ENCODE peak calls at places on chromosomes 3 and 15, in four cellular contexts. Y is testis, I is psoas muscle, S is adrenal gland. E is an unnamed sample.

GRCh38 chr3:150194957-150195356 is 213.1 kb upstream of the TSC22D2 start:
- DNase-seq in Y (no peak), I (no peak), S (no peak), E (no peak)

GRCh38 chr3:60603860-60604259 is 647.4 kb downstream of the FHIT start:
- DNase-seq in Y (no peak), I (no peak), S (no peak), E (no peak)

GRCh38 chr3:100159564-100160153 is 45.4 kb upstream of the FILIP1L start:
- DNase-seq in Y (no peak), I (no peak), S (no peak), E (no peak)

GRCh38 chr3:141795719-141796435 is 32.7 kb downstream of the GRK7 start:
- DNase-seq in Y (peak), I (peak), S (peak), E (peak)

GRCh38 chr3:145648396-145648795 is 512.6 kb downstream of the PLOD2 start:
- DNase-seq in Y (no peak), I (no peak), S (no peak), E (no peak)

GRCh38 chr3:169665264-169666078 is 2.0 kb upstream of the MECOM start:
- DNase-seq in Y (no peak), I (no peak), S (no peak), E (no peak)

GRCh38 chr15:62506217-62506805 is 341.2 kb upstream of the C2CD4B start:
- DNase-seq in Y (no peak), I (no peak), S (no peak), E (no peak)

GRCh38 chr3:72633534-72633933 is 214.7 kb downstream of the SHQ1 start:
- DNase-seq in Y (no peak), I (no peak), S (no peak), E (no peak)

GRCh38 chr3:160474416-160474838 is 24.8 kb upstream of the TRIM59 start:
- DNase-seq in Y (no peak), I (no peak), S (no peak), E (no peak)

GRCh38 chr3:111801697-111802655 is 57.1 kb upstream of the PHLDB2 start:
- DNase-seq in Y (no peak), I (no peak), S (peak), E (no peak)

GRCh38 chr3:4687167-4687566 is 194.0 kb downstream of the ITPR1 start:
- DNase-seq in Y (no peak), I (no peak), S (no peak), E (no peak)
- TF ChIP-seq CTCF in Y (no peak), I (no peak), S (no peak), E (no peak)

GRCh38 chr3:97901327-97902295 is 70.6 kb downstream of the RIOX2 start:
- DNase-seq in Y (no peak), I (no peak), S (no peak), E (peak)

GRCh38 chr3:97892852-97893251 is 71.0 kb downstream of the CRYBG3 start:
- DNase-seq in Y (no peak), I (no peak), S (no peak), E (no peak)

GRCh38 chr3:97895216-97895615 is 73.4 kb downstream of the CRYBG3 start:
- DNase-seq in Y (no peak), I (no peak), S (no peak), E (no peak)

GRCh38 chr3:97896129-97896528 is 74.3 kb downstream of the CRYBG3 start:
- DNase-seq in Y (no peak), I (no peak), S (no peak), E (no peak)

GRCh38 chr3:97896547-97896946 is 74.7 kb downstream of the CRYBG3 start:
- DNase-seq in Y (no peak), I (no peak), S (no peak), E (no peak)
- H3K27ac ChIP-seq in Y (no peak), I (no peak), S (no peak), E (no peak)

GRCh38 chr3:36989000-36989399 is 3.9 kb downstream of the EPM2AIP1 start:
- DNase-seq in Y (no peak), I (no peak), S (no peak), E (no peak)
- H3K4me3 ChIP-seq in Y (no peak), I (peak), S (no peak), E (no peak)

GRCh38 chr15:80835338-80835737 is 56.2 kb downstream of the CEMIP start:
- DNase-seq in Y (no peak), I (no peak), S (no peak), E (no peak)
- TF ChIP-seq CTCF in Y (no peak), I (no peak), S (no peak), E (no peak)

DNA sequence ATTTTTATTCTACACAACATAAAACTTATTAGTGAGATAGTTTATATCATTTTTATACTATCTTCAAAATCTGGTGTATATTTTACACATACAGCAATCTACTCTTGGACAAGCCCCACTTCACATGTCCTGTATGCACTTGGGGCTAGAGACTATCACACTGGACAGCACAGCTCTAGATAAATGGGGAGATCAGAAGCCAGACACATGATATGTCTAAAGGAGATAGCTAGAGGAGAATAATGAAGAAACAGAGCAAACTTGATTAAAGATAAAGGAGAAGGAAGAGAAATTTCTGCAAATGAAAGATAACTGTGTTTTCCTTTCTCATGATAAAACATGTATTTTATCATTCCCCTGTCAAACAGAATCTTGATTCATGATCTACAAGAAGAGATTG is 13.0 kb downstream of the CPA3 start:
- DNase-seq in Y (no peak), I (no peak), S (no peak), E (no peak)
- H3K27ac ChIP-seq in Y (no peak), I (no peak), S (no peak), E (no peak)

GRCh38 chr3:94414412-94414811 is 351.6 kb downstream of the NSUN3 start:
- DNase-seq in Y (no peak), I (no peak), S (no peak), E (no peak)

GRCh38 chr3:94416768-94417167 is 353.9 kb downstream of the NSUN3 start:
- DNase-seq in Y (no peak), I (no peak), S (no peak), E (no peak)

GRCh38 chr3:94417963-94418455 is 355.1 kb downstream of the NSUN3 start:
- DNase-seq in Y (no peak), I (peak), S (no peak), E (no peak)

GRCh38 chr3:94413721-94414106 is 350.9 kb downstream of the NSUN3 start:
- DNase-seq in Y (no peak), I (no peak), S (no peak), E (no peak)

GRCh38 chr3:94412966-94413720 is 350.3 kb downstream of the NSUN3 start:
- DNase-seq in Y (no peak), I (no peak), S (no peak), E (no peak)
- H3K4me3 ChIP-seq in Y (no peak), I (no peak), S (no peak), E (no peak)

GRCh38 chr15:37791693-37792092 is 142.7 kb upstream of the TMCO5A start:
- DNase-seq in Y (no peak), I (no peak), S (no peak), E (no peak)

GRCh38 chr15:37789881-37790280 is 144.6 kb upstream of the TMCO5A start:
- DNase-seq in Y (no peak), I (no peak), S (no peak), E (no peak)

GRCh38 chr15:37792351-37792750 is 142.1 kb upstream of the TMCO5A start:
- DNase-seq in Y (no peak), I (no peak), S (no peak), E (no peak)

GRCh38 chr15:37794947-37795346 is 139.5 kb upstream of the TMCO5A start:
- DNase-seq in Y (no peak), I (no peak), S (no peak), E (no peak)

GRCh38 chr15:37793851-37794250 is 140.6 kb upstream of the TMCO5A start:
- DNase-seq in Y (no peak), I (no peak), S (no peak), E (no peak)
- TF ChIP-seq CTCF in Y (no peak), I (no peak), S (no peak), E (no peak)

GRCh38 chr3:22928716-22929115 is 274.4 kb upstream of the UBE2E2 start:
- DNase-seq in Y (no peak), I (no peak), S (no peak), E (no peak)
- H3K27ac ChIP-seq in Y (no peak), I (peak), S (no peak), E (peak)

GRCh38 chr3:184238246-184238818 is 8.9 kb downstream of the VWA5B2 start:
- DNase-seq in Y (no peak), I (no peak), S (no peak), E (no peak)

GRCh38 chr3:184237772-184238171 is 8.4 kb downstream of the VWA5B2 start:
- DNase-seq in Y (no peak), I (no peak), S (no peak), E (no peak)

GRCh38 chr3:184239710-184240109 is 9.1 kb downstream of the ALG3 start:
- DNase-seq in Y (no peak), I (no peak), S (no peak), E (no peak)

GRCh38 chr3:184240384-184241140 is 8.2 kb downstream of the ALG3 start:
- DNase-seq in Y (no peak), I (no peak), S (no peak), E (no peak)

DNA sequence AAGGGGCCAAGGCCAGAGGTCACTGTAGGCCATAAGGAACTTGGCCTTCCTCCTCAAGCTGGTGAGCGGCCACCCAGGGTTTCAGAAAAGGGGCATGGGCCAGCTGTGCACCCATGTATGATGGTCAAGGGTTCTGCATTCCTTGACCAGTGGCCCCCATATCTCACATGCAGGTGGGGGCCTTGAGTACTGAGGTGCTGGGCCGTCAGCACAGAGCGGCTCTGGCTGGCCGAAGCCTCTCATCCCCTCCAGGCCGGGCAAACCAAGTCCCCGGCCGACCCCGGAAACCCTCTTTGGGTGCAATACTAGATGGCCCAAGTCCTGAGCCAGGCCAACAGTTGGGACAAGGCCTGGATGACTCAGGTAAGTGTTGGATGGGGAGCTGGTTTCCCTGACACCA is 9.5 kb downstream of the ALG3 start:
- DNase-seq in Y (no peak), I (no peak), S (no peak), E (no peak)
- H3K4me3 ChIP-seq in Y (no peak), I (no peak), S (no peak), E (no peak)

GRCh38 chr3:86562095-86562494 is 428.9 kb downstream of the VGLL3 start:
- DNase-seq in Y (no peak), I (no peak), S (no peak), E (no peak)

GRCh38 chr3:86563358-86563970 is 427.5 kb downstream of the VGLL3 start:
- DNase-seq in Y (no peak), I (no peak), S (no peak), E (no peak)
- TF ChIP-seq CTCF in Y (peak), I (peak), S (peak), E (peak)

E was measured in heart right ventricle.